ENCODE peak calls at places on chromosomes 13 and 19, in nine cellular contexts. V is GM04503; I is astrocyte of the hippocampus; G is activated naive CD4-positive, alpha-beta T cell treated with Interleukin-2 at 50 U/mL for 16 hours; S is cardiac muscle cell; A is effector CD4-positive, alpha-beta T cell; M is epithelial cell of esophagus; L is Right ventricle myocardium superior; W is SIG-M5. J is an unnamed sample.
A peak's percentile ranks its signal among the peaks of the same experiment; 100 is the strongest.

GRCh38 chr13:78121459-78122348 is 203.1 kb upstream of the EDNRB start:
- DNase-seq in V (peak; percentile 4), I (peak; percentile 77), G (peak; percentile 26), S (peak; percentile 81), A (peak; percentile 6), M (peak; percentile 69), L (peak; percentile 43), W (peak; percentile 20), J (peak; percentile 45)

GRCh38 chr13:46295531-46296464 is 84.1 kb downstream of the LRRC63 start:
- DNase-seq in V (peak; percentile 97), I (peak; percentile 63), G (peak; percentile 48), S (peak; percentile 97), A (peak; percentile 56), M (peak; percentile 40), L (peak; percentile 43), W (peak; percentile 98), J (no peak)

GRCh38 chr19:33687761-33688656 is 66.3 kb downstream of the CHST8 start:
- DNase-seq in V (no peak), I (no peak), G (no peak), S (no peak), A (no peak), M (no peak), L (no peak), W (no peak), J (no peak)

GRCh38 chr19:13089139-13089856 is 13.4 kb downstream of the LYL1 start:
- DNase-seq in V (no peak), I (no peak), G (no peak), S (no peak), A (no peak), M (no peak), L (peak; percentile 33), W (no peak), J (no peak)

GRCh38 chr13:51666316-51666715 is 82.1 kb downstream of the WDFY2 start:
- DNase-seq in V (no peak), I (no peak), G (no peak), S (no peak), A (no peak), M (no peak), L (no peak), W (no peak), J (no peak)

GRCh38 chr13:44013666-44014291 is 134.1 kb downstream of the LACC1 start:
- DNase-seq in V (peak; percentile 33), I (peak; percentile 80), G (no peak), S (peak; percentile 50), A (no peak), M (peak; percentile 33), L (no peak), W (no peak), J (no peak)

GRCh38 chr19:28299649-28300048 is 913.3 kb downstream of the UQCRFS1 start:
- DNase-seq in V (no peak), I (no peak), G (no peak), S (no peak), A (no peak), M (no peak), L (no peak), W (no peak), J (no peak)

GRCh38 chr19:48529156-48529555 is 17.5 kb upstream of the LMTK3 start:
- DNase-seq in V (no peak), I (no peak), G (no peak), S (no peak), A (no peak), M (no peak), L (no peak), W (no peak), J (no peak)

GRCh38 chr19:39983695-39984302 is 12.8 kb downstream of the PSMC4 start:
- DNase-seq in V (no peak), I (no peak), G (no peak), S (no peak), A (no peak), M (no peak), L (no peak), W (no peak), J (no peak)

GRCh38 chr13:77698211-77699058 is 948 bp downstream of the SLAIN1 start:
- DNase-seq in V (no peak), I (peak; percentile 52), G (peak; percentile 52), S (no peak), A (peak; percentile 34), M (no peak), L (peak; percentile 47), W (no peak), J (peak; percentile 18)

GRCh38 chr13:95924389-95924994 is 128.7 kb downstream of the UGGT2 start:
- DNase-seq in V (peak; percentile 60), I (peak; percentile 83), G (no peak), S (peak; percentile 88), A (no peak), M (peak; percentile 91), L (no peak), W (peak; percentile 74), J (no peak)

GRCh38 chr13:95185311-95185710 is 115.9 kb downstream of the ABCC4 start:
- DNase-seq in V (no peak), I (no peak), G (no peak), S (no peak), A (no peak), M (peak; percentile 70), L (no peak), W (no peak), J (no peak)

GRCh38 chr19:40754611-40755247 is 3.7 kb downstream of the SNRPA start:
- DNase-seq in V (no peak), I (no peak), G (peak; percentile 79), S (peak; percentile 30), A (no peak), M (peak; percentile 55), L (no peak), W (peak; percentile 67), J (no peak)

GRCh38 chr19:40438284-40438683 is 5.9 kb downstream of the SERTAD3 start:
- DNase-seq in V (no peak), I (no peak), G (no peak), S (no peak), A (no peak), M (no peak), L (no peak), W (no peak), J (no peak)

GRCh38 chr19:4359627-4360000 is 16.3 kb downstream of the MPND start:
- DNase-seq in V (no peak), I (no peak), G (no peak), S (no peak), A (no peak), M (no peak), L (no peak), W (no peak), J (no peak)

GRCh38 chr13:24220086-24220703 is 59.7 kb downstream of the SPATA13 start:
- DNase-seq in V (peak; percentile 34), I (peak; percentile 89), G (peak; percentile 42), S (peak; percentile 92), A (peak; percentile 51), M (peak; percentile 85), L (no peak), W (no peak), J (peak; percentile 70)

GRCh38 chr19:4730740-4731171 is 7.1 kb upstream of the DPP9 start:
- DNase-seq in V (no peak), I (no peak), G (peak; percentile 74), S (no peak), A (peak; percentile 54), M (no peak), L (no peak), W (no peak), J (peak; percentile 42)

GRCh38 chr19:1837625-1838105 is 10.6 kb downstream of the REXO1 start:
- DNase-seq in V (no peak), I (peak; percentile 66), G (peak; percentile 71), S (peak; percentile 38), A (peak; percentile 51), M (no peak), L (no peak), W (no peak), J (no peak)

GRCh38 chr13:103996733-103997132 is 930.5 kb upstream of the SLC10A2 start:
- DNase-seq in V (no peak), I (no peak), G (no peak), S (no peak), A (no peak), M (no peak), L (no peak), W (no peak), J (no peak)

GRCh38 chr13:44132710-44133109 is 240.9 kb upstream of the SERP2 start:
- DNase-seq in V (no peak), I (peak; percentile 49), G (no peak), S (peak; percentile 75), A (no peak), M (no peak), L (peak; percentile 84), W (no peak), J (peak; percentile 71)

GRCh38 chr13:41614671-41615519 is 157.5 kb downstream of the RGCC start:
- DNase-seq in V (no peak), I (no peak), G (no peak), S (peak; percentile 32), A (no peak), M (peak; percentile 60), L (no peak), W (no peak), J (no peak)

GRCh38 chr13:40060318-40061007 is 405.0 kb downstream of the COG6 start:
- DNase-seq in V (peak; percentile 34), I (peak; percentile 96), G (peak; percentile 63), S (peak; percentile 89), A (no peak), M (peak; percentile 99), L (peak; percentile 50), W (no peak), J (no peak)

GRCh38 chr13:102584423-102584822 is 12.4 kb upstream of the TPP2 start:
- DNase-seq in V (no peak), I (no peak), G (no peak), S (no peak), A (no peak), M (no peak), L (no peak), W (peak; percentile 79), J (no peak)

GRCh38 chr19:18029617-18030338 is 21.8 kb downstream of the ARRDC2 start:
- DNase-seq in V (no peak), I (peak; percentile 40), G (no peak), S (no peak), A (no peak), M (peak; percentile 50), L (peak; percentile 44), W (no peak), J (no peak)

GRCh38 chr13:34349091-34349722 is 531.3 kb downstream of the RFC3 start:
- DNase-seq in V (peak; percentile 98), I (peak; percentile 92), G (no peak), S (peak; percentile 96), A (no peak), M (peak; percentile 52), L (peak; percentile 67), W (no peak), J (peak; percentile 77)

GRCh38 chr13:110525328-110526319 is 35.9 kb downstream of the RAB20 start:
- DNase-seq in V (no peak), I (no peak), G (no peak), S (no peak), A (no peak), M (no peak), L (peak; percentile 63), W (no peak), J (peak; percentile 51)

GRCh38 chr19:51681286-51681956 is 11.7 kb upstream of the SPACA6 start:
- DNase-seq in V (no peak), I (no peak), G (no peak), S (peak; percentile 58), A (no peak), M (peak; percentile 15), L (no peak), W (no peak), J (no peak)

GRCh38 chr13:51821666-51822065 is 17.7 kb upstream of the DHRS12 start:
- DNase-seq in V (no peak), I (no peak), G (no peak), S (no peak), A (no peak), M (no peak), L (no peak), W (no peak), J (no peak)

GRCh38 chr19:19649580-19649995 is 6.1 kb upstream of the GMIP start:
- DNase-seq in V (no peak), I (no peak), G (no peak), S (no peak), A (no peak), M (no peak), L (no peak), W (no peak), J (no peak)

GRCh38 chr19:18735324-18735723 is 51.8 kb downstream of the CRTC1 start:
- DNase-seq in V (no peak), I (no peak), G (no peak), S (no peak), A (no peak), M (no peak), L (no peak), W (no peak), J (no peak)

GRCh38 chr13:26971990-26972888 is 199.4 kb downstream of the USP12 start:
- DNase-seq in V (no peak), I (peak; percentile 23), G (peak; percentile 7), S (peak; percentile 29), A (no peak), M (peak; percentile 55), L (no peak), W (no peak), J (no peak)